ENCODE peak calls at places on chromosomes 12 and 14, in seven cellular contexts. One of them, this sample, is unnamed.

GRCh38 chr14:28407931-28408330 is 358.7 kb upstream of the FOXG1 start:
- DNase-seq in activated CD4-positive, alpha-beta T cell treated with anti-CD3 and anti-CD28 coated beads for 24 hours: no peak
- DNase-seq in HuH-7.5: no peak
- DNase-seq in ureter: no peak
- DNase-seq in stimulated activated CD8-positive, alpha-beta memory T cell treated with anti-CD3 and anti-CD28 coated beads, Interleukin-15, amount 100 ng/mL, for 48 hours: no peak
- DNase-seq in esophagus muscularis mucosa: no peak
- DNase-seq in hypothalamus: no peak
- DNase-seq in this sample: no peak

GRCh38 chr14:56322531-56322930 is 204.3 kb downstream of the PELI2 start:
- DNase-seq in activated CD4-positive, alpha-beta T cell treated with anti-CD3 and anti-CD28 coated beads for 24 hours: no peak
- DNase-seq in HuH-7.5: no peak
- DNase-seq in ureter: no peak
- DNase-seq in stimulated activated CD8-positive, alpha-beta memory T cell treated with anti-CD3 and anti-CD28 coated beads, Interleukin-15, amount 100 ng/mL, for 48 hours: no peak
- DNase-seq in esophagus muscularis mucosa: no peak
- DNase-seq in hypothalamus: no peak
- DNase-seq in this sample: no peak

GRCh38 chr12:117825827-117826226 is 143.0 kb downstream of the KSR2 start:
- DNase-seq in activated CD4-positive, alpha-beta T cell treated with anti-CD3 and anti-CD28 coated beads for 24 hours: no peak
- DNase-seq in HuH-7.5: no peak
- DNase-seq in ureter: no peak
- DNase-seq in stimulated activated CD8-positive, alpha-beta memory T cell treated with anti-CD3 and anti-CD28 coated beads, Interleukin-15, amount 100 ng/mL, for 48 hours: no peak
- DNase-seq in esophagus muscularis mucosa: no peak
- DNase-seq in hypothalamus: no peak
- DNase-seq in this sample: no peak

GRCh38 chr14:91125801-91126200 is 11.9 kb downstream of the DGLUCY start:
- DNase-seq in activated CD4-positive, alpha-beta T cell treated with anti-CD3 and anti-CD28 coated beads for 24 hours: no peak
- DNase-seq in HuH-7.5: no peak
- DNase-seq in ureter: no peak
- DNase-seq in stimulated activated CD8-positive, alpha-beta memory T cell treated with anti-CD3 and anti-CD28 coated beads, Interleukin-15, amount 100 ng/mL, for 48 hours: no peak
- DNase-seq in esophagus muscularis mucosa: no peak
- DNase-seq in hypothalamus: no peak
- DNase-seq in this sample: no peak

GRCh38 chr12:104372048-104372720 is 68.6 kb downstream of the EID3 start:
- DNase-seq in activated CD4-positive, alpha-beta T cell treated with anti-CD3 and anti-CD28 coated beads for 24 hours: no peak
- DNase-seq in HuH-7.5: no peak
- DNase-seq in ureter: no peak
- DNase-seq in stimulated activated CD8-positive, alpha-beta memory T cell treated with anti-CD3 and anti-CD28 coated beads, Interleukin-15, amount 100 ng/mL, for 48 hours: peak; percentile 20
- DNase-seq in esophagus muscularis mucosa: no peak
- DNase-seq in hypothalamus: no peak
- DNase-seq in this sample: no peak

GRCh38 chr14:36223558-36223957 is 47.0 kb upstream of the PTCSC3 start:
- DNase-seq in activated CD4-positive, alpha-beta T cell treated with anti-CD3 and anti-CD28 coated beads for 24 hours: no peak
- DNase-seq in HuH-7.5: no peak
- DNase-seq in ureter: no peak
- DNase-seq in stimulated activated CD8-positive, alpha-beta memory T cell treated with anti-CD3 and anti-CD28 coated beads, Interleukin-15, amount 100 ng/mL, for 48 hours: no peak
- DNase-seq in esophagus muscularis mucosa: no peak
- DNase-seq in hypothalamus: no peak
- DNase-seq in this sample: no peak

GRCh38 chr12:46364777-46365580 is 7.6 kb downstream of the SLC38A2 start:
- DNase-seq in activated CD4-positive, alpha-beta T cell treated with anti-CD3 and anti-CD28 coated beads for 24 hours: no peak
- DNase-seq in HuH-7.5: no peak
- DNase-seq in ureter: peak; percentile 77
- DNase-seq in stimulated activated CD8-positive, alpha-beta memory T cell treated with anti-CD3 and anti-CD28 coated beads, Interleukin-15, amount 100 ng/mL, for 48 hours: no peak
- DNase-seq in esophagus muscularis mucosa: no peak
- DNase-seq in hypothalamus: no peak
- DNase-seq in this sample: peak; percentile 43

GRCh38 chr12:108447168-108447840 is 67.8 kb upstream of the FICD start:
- DNase-seq in activated CD4-positive, alpha-beta T cell treated with anti-CD3 and anti-CD28 coated beads for 24 hours: no peak
- DNase-seq in HuH-7.5: no peak
- DNase-seq in ureter: no peak
- DNase-seq in stimulated activated CD8-positive, alpha-beta memory T cell treated with anti-CD3 and anti-CD28 coated beads, Interleukin-15, amount 100 ng/mL, for 48 hours: no peak
- DNase-seq in esophagus muscularis mucosa: no peak
- DNase-seq in hypothalamus: no peak
- DNase-seq in this sample: no peak

GRCh38 chr14:64503434-64504309 is at the start of gene ZBTB25:
- DNase-seq in activated CD4-positive, alpha-beta T cell treated with anti-CD3 and anti-CD28 coated beads for 24 hours: peak; percentile 83
- DNase-seq in HuH-7.5: peak; percentile 67
- DNase-seq in ureter: peak; percentile 90
- DNase-seq in stimulated activated CD8-positive, alpha-beta memory T cell treated with anti-CD3 and anti-CD28 coated beads, Interleukin-15, amount 100 ng/mL, for 48 hours: peak; percentile 91
- DNase-seq in esophagus muscularis mucosa: peak; percentile 96
- DNase-seq in hypothalamus: peak; percentile 92
- DNase-seq in this sample: peak; percentile 85

GRCh38 chr12:48861111-48861510 is 4.6 kb downstream of the RND1 start:
- DNase-seq in activated CD4-positive, alpha-beta T cell treated with anti-CD3 and anti-CD28 coated beads for 24 hours: no peak
- DNase-seq in HuH-7.5: no peak
- DNase-seq in ureter: no peak
- DNase-seq in stimulated activated CD8-positive, alpha-beta memory T cell treated with anti-CD3 and anti-CD28 coated beads, Interleukin-15, amount 100 ng/mL, for 48 hours: no peak
- DNase-seq in esophagus muscularis mucosa: no peak
- DNase-seq in hypothalamus: no peak
- DNase-seq in this sample: no peak

GRCh38 chr12:69985656-69986055 is 160.6 kb downstream of the MYRFL start:
- DNase-seq in activated CD4-positive, alpha-beta T cell treated with anti-CD3 and anti-CD28 coated beads for 24 hours: peak; percentile 6
- DNase-seq in HuH-7.5: peak; percentile 29
- DNase-seq in ureter: no peak
- DNase-seq in stimulated activated CD8-positive, alpha-beta memory T cell treated with anti-CD3 and anti-CD28 coated beads, Interleukin-15, amount 100 ng/mL, for 48 hours: peak; percentile 4
- DNase-seq in esophagus muscularis mucosa: no peak
- DNase-seq in hypothalamus: no peak
- DNase-seq in this sample: no peak

GRCh38 chr14:60064491-60065072 is 27.1 kb upstream of the PCNX4 start:
- DNase-seq in activated CD4-positive, alpha-beta T cell treated with anti-CD3 and anti-CD28 coated beads for 24 hours: no peak
- DNase-seq in HuH-7.5: no peak
- DNase-seq in ureter: no peak
- DNase-seq in stimulated activated CD8-positive, alpha-beta memory T cell treated with anti-CD3 and anti-CD28 coated beads, Interleukin-15, amount 100 ng/mL, for 48 hours: no peak
- DNase-seq in esophagus muscularis mucosa: no peak
- DNase-seq in hypothalamus: no peak
- DNase-seq in this sample: no peak

GRCh38 chr12:99383258-99383657 is 264.3 kb upstream of the GARIN6 start:
- DNase-seq in activated CD4-positive, alpha-beta T cell treated with anti-CD3 and anti-CD28 coated beads for 24 hours: no peak
- DNase-seq in HuH-7.5: no peak
- DNase-seq in ureter: no peak
- DNase-seq in stimulated activated CD8-positive, alpha-beta memory T cell treated with anti-CD3 and anti-CD28 coated beads, Interleukin-15, amount 100 ng/mL, for 48 hours: no peak
- DNase-seq in esophagus muscularis mucosa: no peak
- DNase-seq in hypothalamus: no peak
- DNase-seq in this sample: no peak

GRCh38 chr12:117599849-117600248 is 238.4 kb upstream of the NOS1 start:
- DNase-seq in activated CD4-positive, alpha-beta T cell treated with anti-CD3 and anti-CD28 coated beads for 24 hours: no peak
- DNase-seq in HuH-7.5: no peak
- DNase-seq in ureter: no peak
- DNase-seq in stimulated activated CD8-positive, alpha-beta memory T cell treated with anti-CD3 and anti-CD28 coated beads, Interleukin-15, amount 100 ng/mL, for 48 hours: no peak
- DNase-seq in esophagus muscularis mucosa: no peak
- DNase-seq in hypothalamus: no peak
- DNase-seq in this sample: no peak

GRCh38 chr14:42855159-42855558 is 1248.5 kb downstream of the LRFN5 start:
- DNase-seq in activated CD4-positive, alpha-beta T cell treated with anti-CD3 and anti-CD28 coated beads for 24 hours: no peak
- DNase-seq in HuH-7.5: no peak
- DNase-seq in ureter: no peak
- DNase-seq in stimulated activated CD8-positive, alpha-beta memory T cell treated with anti-CD3 and anti-CD28 coated beads, Interleukin-15, amount 100 ng/mL, for 48 hours: no peak
- DNase-seq in esophagus muscularis mucosa: no peak
- DNase-seq in hypothalamus: no peak
- DNase-seq in this sample: no peak

GRCh38 chr12:101181776-101182175 is 28.3 kb downstream of the SLC5A8 start:
- DNase-seq in activated CD4-positive, alpha-beta T cell treated with anti-CD3 and anti-CD28 coated beads for 24 hours: no peak
- DNase-seq in HuH-7.5: no peak
- DNase-seq in ureter: no peak
- DNase-seq in stimulated activated CD8-positive, alpha-beta memory T cell treated with anti-CD3 and anti-CD28 coated beads, Interleukin-15, amount 100 ng/mL, for 48 hours: no peak
- DNase-seq in esophagus muscularis mucosa: no peak
- DNase-seq in hypothalamus: no peak
- DNase-seq in this sample: no peak

GRCh38 chr14:93765032-93765626 is 23.2 kb downstream of the PRIMA1 start:
- DNase-seq in activated CD4-positive, alpha-beta T cell treated with anti-CD3 and anti-CD28 coated beads for 24 hours: no peak
- DNase-seq in HuH-7.5: no peak
- DNase-seq in ureter: no peak
- DNase-seq in stimulated activated CD8-positive, alpha-beta memory T cell treated with anti-CD3 and anti-CD28 coated beads, Interleukin-15, amount 100 ng/mL, for 48 hours: no peak
- DNase-seq in esophagus muscularis mucosa: no peak
- DNase-seq in hypothalamus: no peak
- DNase-seq in this sample: no peak

GRCh38 chr14:58107947-58108552 is 44.0 kb downstream of the ARMH4 start:
- DNase-seq in activated CD4-positive, alpha-beta T cell treated with anti-CD3 and anti-CD28 coated beads for 24 hours: no peak
- DNase-seq in HuH-7.5: peak; percentile 21
- DNase-seq in ureter: peak; percentile 51
- DNase-seq in stimulated activated CD8-positive, alpha-beta memory T cell treated with anti-CD3 and anti-CD28 coated beads, Interleukin-15, amount 100 ng/mL, for 48 hours: peak; percentile 12
- DNase-seq in esophagus muscularis mucosa: no peak
- DNase-seq in hypothalamus: no peak
- DNase-seq in this sample: peak; percentile 49

GRCh38 chr14:106665814-106666213 is 1139.4 kb downstream of the TMEM121 start:
- DNase-seq in activated CD4-positive, alpha-beta T cell treated with anti-CD3 and anti-CD28 coated beads for 24 hours: peak; percentile 28
- DNase-seq in HuH-7.5: no peak
- DNase-seq in ureter: no peak
- DNase-seq in stimulated activated CD8-positive, alpha-beta memory T cell treated with anti-CD3 and anti-CD28 coated beads, Interleukin-15, amount 100 ng/mL, for 48 hours: peak; percentile 31
- DNase-seq in esophagus muscularis mucosa: peak; percentile 29
- DNase-seq in hypothalamus: no peak
- DNase-seq in this sample: no peak

GRCh38 chr12:52975820-52976573 is 27.1 kb downstream of the KRT18 start:
- DNase-seq in activated CD4-positive, alpha-beta T cell treated with anti-CD3 and anti-CD28 coated beads for 24 hours: no peak
- DNase-seq in HuH-7.5: no peak
- DNase-seq in ureter: no peak
- DNase-seq in stimulated activated CD8-positive, alpha-beta memory T cell treated with anti-CD3 and anti-CD28 coated beads, Interleukin-15, amount 100 ng/mL, for 48 hours: no peak
- DNase-seq in esophagus muscularis mucosa: no peak
- DNase-seq in hypothalamus: no peak
- DNase-seq in this sample: peak; percentile 61

GRCh38 chr12:106145539-106146447 is 7.0 kb upstream of the NUAK1 start:
- DNase-seq in activated CD4-positive, alpha-beta T cell treated with anti-CD3 and anti-CD28 coated beads for 24 hours: no peak
- DNase-seq in HuH-7.5: no peak
- DNase-seq in ureter: no peak
- DNase-seq in stimulated activated CD8-positive, alpha-beta memory T cell treated with anti-CD3 and anti-CD28 coated beads, Interleukin-15, amount 100 ng/mL, for 48 hours: no peak
- DNase-seq in esophagus muscularis mucosa: no peak
- DNase-seq in hypothalamus: peak; percentile 15
- DNase-seq in this sample: no peak

GRCh38 chr14:72169521-72169920 is 237.3 kb downstream of the RGS6 start:
- DNase-seq in activated CD4-positive, alpha-beta T cell treated with anti-CD3 and anti-CD28 coated beads for 24 hours: no peak
- DNase-seq in HuH-7.5: no peak
- DNase-seq in ureter: no peak
- DNase-seq in stimulated activated CD8-positive, alpha-beta memory T cell treated with anti-CD3 and anti-CD28 coated beads, Interleukin-15, amount 100 ng/mL, for 48 hours: no peak
- DNase-seq in esophagus muscularis mucosa: no peak
- DNase-seq in hypothalamus: no peak
- DNase-seq in this sample: no peak

GRCh38 chr14:91164676-91165075 is 50.8 kb downstream of the DGLUCY start:
- DNase-seq in activated CD4-positive, alpha-beta T cell treated with anti-CD3 and anti-CD28 coated beads for 24 hours: no peak
- DNase-seq in HuH-7.5: no peak
- DNase-seq in ureter: peak; percentile 81
- DNase-seq in stimulated activated CD8-positive, alpha-beta memory T cell treated with anti-CD3 and anti-CD28 coated beads, Interleukin-15, amount 100 ng/mL, for 48 hours: no peak
- DNase-seq in esophagus muscularis mucosa: no peak
- DNase-seq in hypothalamus: no peak
- DNase-seq in this sample: peak; percentile 33

GRCh38 chr14:100621806-100622205 is 34.6 kb upstream of the BEGAIN start:
- DNase-seq in activated CD4-positive, alpha-beta T cell treated with anti-CD3 and anti-CD28 coated beads for 24 hours: no peak
- DNase-seq in HuH-7.5: no peak
- DNase-seq in ureter: no peak
- DNase-seq in stimulated activated CD8-positive, alpha-beta memory T cell treated with anti-CD3 and anti-CD28 coated beads, Interleukin-15, amount 100 ng/mL, for 48 hours: no peak
- DNase-seq in esophagus muscularis mucosa: no peak
- DNase-seq in hypothalamus: no peak
- DNase-seq in this sample: no peak

This sample was measured in PC-9.